ENCODE peak calls at places on chromosomes 1 and 21, in five cellular contexts. One of them, this sample, is unnamed.

GRCh38 chr1:11748294-11749202 is 12.6 kb downstream of the AGTRAP start:
- DNase-seq in heart right ventricle: no peak
- DNase-seq in adrenal gland: no peak
- DNase-seq in astrocyte: no peak
- DNase-seq in testis: no peak
- DNase-seq in this sample: no peak

GRCh38 chr1:226973371-226973897 is 33.3 kb downstream of the COQ8A start:
- DNase-seq in astrocyte: no peak
- DNase-seq in heart right ventricle: peak; percentile 47
- DNase-seq in testis: peak; percentile 72
- DNase-seq in adrenal gland: no peak
- DNase-seq in this sample: peak; percentile 72

GRCh38 chr1:236469466-236469865 is 54.3 kb upstream of the LGALS8 start:
- DNase-seq in testis: no peak
- DNase-seq in adrenal gland: no peak
- DNase-seq in astrocyte: no peak
- DNase-seq in heart right ventricle: no peak
- DNase-seq in this sample: no peak

GRCh38 chr1:150876111-150876434 is 326 bp downstream of the ARNT start:
- DNase-seq in astrocyte: peak; percentile 32
- DNase-seq in heart right ventricle: no peak
- DNase-seq in testis: peak; percentile 71
- DNase-seq in adrenal gland: no peak
- DNase-seq in this sample: no peak

GRCh38 chr1:54252371-54252770 is 52.4 kb downstream of the MRPL37 start:
- DNase-seq in adrenal gland: no peak
- DNase-seq in testis: no peak
- DNase-seq in heart right ventricle: no peak
- DNase-seq in astrocyte: no peak
- DNase-seq in this sample: no peak

GRCh38 chr1:12276225-12276624 is 46.4 kb downstream of the VPS13D start:
- DNase-seq in heart right ventricle: no peak
- DNase-seq in astrocyte: no peak
- DNase-seq in testis: peak; percentile 25
- DNase-seq in adrenal gland: no peak
- DNase-seq in this sample: peak; percentile 53

GRCh38 chr1:171715813-171716251 is 26.0 kb downstream of the VAMP4 start:
- DNase-seq in heart right ventricle: no peak
- DNase-seq in testis: no peak
- DNase-seq in adrenal gland: no peak
- DNase-seq in astrocyte: no peak
- DNase-seq in this sample: no peak

GRCh38 chr1:212650228-212650627 is 41.7 kb downstream of the ATF3 start:
- DNase-seq in testis: no peak
- DNase-seq in heart right ventricle: no peak
- DNase-seq in astrocyte: no peak
- DNase-seq in adrenal gland: no peak
- DNase-seq in this sample: no peak

GRCh38 chr21:37593015-37593414 is 226.4 kb downstream of the DYRK1A start:
- DNase-seq in testis: no peak
- DNase-seq in adrenal gland: no peak
- DNase-seq in astrocyte: no peak
- DNase-seq in heart right ventricle: no peak
- DNase-seq in this sample: no peak

GRCh38 chr1:12585536-12585935 is 32.5 kb downstream of the DHRS3 start:
- DNase-seq in adrenal gland: no peak
- DNase-seq in astrocyte: no peak
- DNase-seq in testis: no peak
- DNase-seq in heart right ventricle: no peak
- DNase-seq in this sample: no peak

GRCh38 chr1:40630488-40631223 is 34.8 kb downstream of the RIMS3 start:
- DNase-seq in astrocyte: no peak
- DNase-seq in heart right ventricle: no peak
- DNase-seq in adrenal gland: no peak
- DNase-seq in testis: peak; percentile 54
- DNase-seq in this sample: no peak

GRCh38 chr1:17295292-17295691 is 12.7 kb upstream of the PADI4 start:
- DNase-seq in heart right ventricle: no peak
- DNase-seq in testis: no peak
- DNase-seq in adrenal gland: no peak
- DNase-seq in astrocyte: no peak
- DNase-seq in this sample: no peak

GRCh38 chr1:17290553-17290952 is 17.4 kb upstream of the PADI4 start:
- DNase-seq in testis: no peak
- DNase-seq in heart right ventricle: no peak
- DNase-seq in astrocyte: no peak
- DNase-seq in adrenal gland: no peak
- DNase-seq in this sample: no peak

GRCh38 chr1:17289756-17290155 is 18.2 kb upstream of the PADI4 start:
- DNase-seq in adrenal gland: no peak
- DNase-seq in testis: no peak
- DNase-seq in heart right ventricle: no peak
- DNase-seq in astrocyte: peak; percentile 64
- DNase-seq in this sample: no peak

GRCh38 chr1:17293681-17294415 is 14.1 kb upstream of the PADI4 start:
- DNase-seq in heart right ventricle: no peak
- DNase-seq in astrocyte: no peak
- DNase-seq in adrenal gland: no peak
- DNase-seq in testis: no peak
- DNase-seq in this sample: no peak

GRCh38 chr1:17292299-17293198 is 15.4 kb upstream of the PADI4 start:
- DNase-seq in astrocyte: no peak
- DNase-seq in adrenal gland: no peak
- DNase-seq in testis: no peak
- DNase-seq in heart right ventricle: no peak
- DNase-seq in this sample: no peak
- H3K9me3 ChIP-seq in astrocyte: no peaks in the 10 kb centered on the region
- H3K9me3 ChIP-seq in adrenal gland: no peaks in the 10 kb centered on the region
- H3K9me3 ChIP-seq in testis: no peaks in the 10 kb centered on the region
- H3K9me3 ChIP-seq in heart right ventricle: no peaks in the 10 kb centered on the region
- H3K9me3 ChIP-seq in this sample: no peaks in the 10 kb centered on the region

DNA sequence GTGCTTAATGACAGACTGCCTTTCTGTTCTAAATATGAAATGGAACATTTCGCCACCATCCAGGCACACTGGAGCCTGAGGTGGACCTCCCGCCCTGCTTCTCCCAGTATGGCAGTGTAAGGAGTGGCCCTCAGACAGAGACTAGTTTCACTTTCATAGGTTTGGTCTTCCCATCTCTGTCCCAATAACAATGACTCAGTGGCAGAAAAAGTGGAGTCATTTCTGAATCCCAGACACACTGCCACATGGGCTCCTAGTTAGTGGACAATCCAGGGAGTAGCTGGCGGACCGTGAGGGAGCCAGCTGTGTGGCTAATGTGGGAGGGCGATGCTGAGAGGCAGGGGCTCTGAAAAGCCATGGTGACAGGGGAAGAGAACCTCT is 95.6 kb upstream of the TSPAN2 start:
- DNase-seq in adrenal gland: no peak
- DNase-seq in heart right ventricle: no peak
- DNase-seq in astrocyte: peak; percentile 71
- DNase-seq in testis: no peak
- DNase-seq in this sample: peak; percentile 25
- H3K27ac ChIP-seq in adrenal gland: no peak overlapping the region
- H3K27ac ChIP-seq in heart right ventricle: peak overlapping the region; percentile 79
- H3K27ac ChIP-seq in astrocyte: no peak overlapping the region
- H3K27ac ChIP-seq in testis: no peak overlapping the region
- H3K27ac ChIP-seq in this sample: peak overlapping the region; percentile 58

GRCh38 chr1:247906504-247907047 is 11.2 kb downstream of the OR2W3 start:
- DNase-seq in testis: no peak
- DNase-seq in heart right ventricle: no peak
- DNase-seq in adrenal gland: no peak
- DNase-seq in astrocyte: peak; percentile 28
- DNase-seq in this sample: no peak
- H3K9me3 ChIP-seq in testis: no peaks in the 10 kb centered on the region
- H3K9me3 ChIP-seq in heart right ventricle: no peaks in the 10 kb centered on the region
- H3K9me3 ChIP-seq in adrenal gland: no peaks in the 10 kb centered on the region
- H3K9me3 ChIP-seq in astrocyte: peaks cover 3% of the 10 kb centered on the region
- H3K9me3 ChIP-seq in this sample: no peaks in the 10 kb centered on the region

DNA sequence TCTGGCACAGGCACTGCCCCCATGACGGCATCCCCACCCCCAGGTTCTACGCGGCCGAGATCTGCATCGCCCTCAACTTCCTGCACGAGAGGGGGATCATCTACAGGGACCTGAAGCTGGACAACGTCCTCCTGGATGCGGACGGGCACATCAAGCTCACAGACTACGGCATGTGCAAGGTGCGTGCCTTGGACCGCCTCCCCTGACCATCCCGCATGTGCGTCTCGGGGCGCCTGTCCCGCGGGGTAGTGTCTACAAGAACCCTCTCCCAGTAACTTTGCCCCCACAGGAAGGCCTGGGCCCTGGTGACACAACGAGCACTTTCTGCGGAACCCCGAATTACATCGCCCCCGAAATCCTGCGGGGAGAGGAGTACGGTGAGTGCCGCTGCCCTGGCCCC is 22.6 kb downstream of the FAAP20 start:
- DNase-seq in testis: no peak
- DNase-seq in adrenal gland: no peak
- DNase-seq in astrocyte: no peak
- DNase-seq in heart right ventricle: no peak
- DNase-seq in this sample: no peak
- H3K27ac ChIP-seq in testis: no peak overlapping the region
- H3K27ac ChIP-seq in adrenal gland: no peak overlapping the region
- H3K27ac ChIP-seq in astrocyte: no peak overlapping the region
- H3K27ac ChIP-seq in heart right ventricle: no peak overlapping the region
- H3K27ac ChIP-seq in this sample: no peak overlapping the region

GRCh38 chr1:93420400-93420799 is 27.5 kb upstream of the FNBP1L start:
- DNase-seq in adrenal gland: no peak
- DNase-seq in astrocyte: no peak
- DNase-seq in heart right ventricle: no peak
- DNase-seq in testis: no peak
- DNase-seq in this sample: no peak

GRCh38 chr1:93416183-93416582 is 31.7 kb upstream of the FNBP1L start:
- DNase-seq in testis: no peak
- DNase-seq in adrenal gland: no peak
- DNase-seq in astrocyte: no peak
- DNase-seq in heart right ventricle: no peak
- DNase-seq in this sample: no peak

GRCh38 chr1:93414749-93415148 is 33.2 kb upstream of the FNBP1L start:
- DNase-seq in testis: no peak
- DNase-seq in adrenal gland: no peak
- DNase-seq in astrocyte: no peak
- DNase-seq in heart right ventricle: no peak
- DNase-seq in this sample: no peak

GRCh38 chr1:93419344-93419743 is 28.6 kb upstream of the FNBP1L start:
- DNase-seq in testis: no peak
- DNase-seq in adrenal gland: no peak
- DNase-seq in heart right ventricle: no peak
- DNase-seq in astrocyte: no peak
- DNase-seq in this sample: no peak
- H3K9me3 ChIP-seq in testis: no peaks in the 10 kb centered on the region
- H3K9me3 ChIP-seq in adrenal gland: no peaks in the 10 kb centered on the region
- H3K9me3 ChIP-seq in heart right ventricle: no peaks in the 10 kb centered on the region
- H3K9me3 ChIP-seq in astrocyte: no peaks in the 10 kb centered on the region
- H3K9me3 ChIP-seq in this sample: no peaks in the 10 kb centered on the region

DNA sequence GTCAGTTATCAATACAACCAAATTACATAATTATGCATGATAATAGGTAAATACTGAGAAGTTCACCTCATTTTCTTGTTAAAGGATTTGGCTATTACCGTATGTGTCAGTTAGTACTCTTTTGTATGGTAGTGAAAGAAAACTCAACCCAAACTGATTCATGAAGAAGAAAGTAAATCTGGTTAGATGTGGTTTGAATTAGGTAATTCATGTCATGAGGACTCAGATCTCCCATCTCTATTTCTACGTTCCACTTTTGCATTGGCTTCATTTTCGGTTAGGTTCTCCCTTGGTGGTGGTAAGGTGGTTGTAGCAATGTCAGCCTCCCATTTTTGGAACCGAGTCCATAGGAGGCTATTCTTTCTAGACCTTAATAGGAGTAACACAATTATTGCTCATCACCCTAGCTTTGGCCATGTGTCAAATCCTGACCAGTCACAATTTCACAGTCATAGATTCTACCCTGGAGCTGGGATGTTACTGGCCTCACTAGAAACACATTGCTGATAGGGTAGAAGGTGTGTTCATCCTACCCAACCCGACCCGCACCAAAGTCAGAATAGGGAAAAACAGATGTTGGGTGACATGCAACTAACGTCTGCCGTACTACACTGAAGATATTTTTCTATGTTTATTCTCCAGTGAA is 97.6 kb downstream of the OSBPL9 start:
- DNase-seq in testis: no peak
- DNase-seq in adrenal gland: no peak
- DNase-seq in heart right ventricle: no peak
- DNase-seq in astrocyte: no peak
- DNase-seq in this sample: no peak
- H3K27ac ChIP-seq in testis: no peak overlapping the region
- H3K27ac ChIP-seq in adrenal gland: no peak overlapping the region
- H3K27ac ChIP-seq in heart right ventricle: no peak overlapping the region
- H3K27ac ChIP-seq in astrocyte: no peak overlapping the region
- H3K27ac ChIP-seq in this sample: no peak overlapping the region

DNA sequence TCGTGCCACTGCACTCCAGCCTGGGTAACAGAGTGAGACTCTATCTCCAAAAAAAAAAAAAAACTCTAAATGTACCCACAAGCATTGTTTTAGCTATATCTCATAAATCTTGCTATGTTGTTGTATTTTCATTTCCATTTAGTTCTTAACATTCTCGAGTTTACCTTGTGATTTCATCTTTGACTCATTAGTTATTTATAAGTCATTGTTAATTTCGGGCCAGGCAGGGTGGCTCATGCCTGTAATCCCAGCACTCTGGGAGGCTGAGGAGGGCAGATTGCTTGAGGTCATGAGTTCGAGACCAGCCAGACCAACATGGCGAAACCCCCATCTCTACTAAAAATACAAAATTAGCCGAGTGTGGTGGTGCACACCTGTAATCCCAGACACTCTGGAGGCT is 11.7 kb downstream of the HES2 start:
- DNase-seq in testis: no peak
- DNase-seq in adrenal gland: no peak
- DNase-seq in heart right ventricle: no peak
- DNase-seq in astrocyte: no peak
- DNase-seq in this sample: no peak
- H3K9me3 ChIP-seq in testis: no peaks in the 10 kb centered on the region
- H3K9me3 ChIP-seq in adrenal gland: no peaks in the 10 kb centered on the region
- H3K9me3 ChIP-seq in heart right ventricle: no peaks in the 10 kb centered on the region
- H3K9me3 ChIP-seq in astrocyte: no peaks in the 10 kb centered on the region
- H3K9me3 ChIP-seq in this sample: no peaks in the 10 kb centered on the region

GRCh38 chr1:197782719-197783328 is 7.5 kb upstream of the DENND1B start:
- DNase-seq in testis: no peak
- DNase-seq in adrenal gland: no peak
- DNase-seq in heart right ventricle: no peak
- DNase-seq in astrocyte: no peak
- DNase-seq in this sample: no peak
- H3K27ac ChIP-seq in testis: no peak overlapping the region
- H3K27ac ChIP-seq in adrenal gland: no peak overlapping the region
- H3K27ac ChIP-seq in heart right ventricle: no peak overlapping the region
- H3K27ac ChIP-seq in astrocyte: no peak overlapping the region
- H3K27ac ChIP-seq in this sample: no peak overlapping the region

GRCh38 chr1:82464362-82464931 is 663.7 kb downstream of the ADGRL2 start:
- DNase-seq in astrocyte: peak; percentile 53
- DNase-seq in testis: peak; percentile 19
- DNase-seq in adrenal gland: peak; percentile 30
- DNase-seq in heart right ventricle: peak; percentile 11
- DNase-seq in this sample: peak; percentile 12
- H3K9me3 ChIP-seq in astrocyte: no peaks in the 10 kb centered on the region
- H3K9me3 ChIP-seq in testis: no peaks in the 10 kb centered on the region
- H3K9me3 ChIP-seq in adrenal gland: no peaks in the 10 kb centered on the region
- H3K9me3 ChIP-seq in heart right ventricle: no peaks in the 10 kb centered on the region
- H3K9me3 ChIP-seq in this sample: no peaks in the 10 kb centered on the region

This sample was measured in uterus.